ENCODE peak calls at places on chromosome 22, in five cellular contexts. B is aorta, U is brain microvascular endothelial cell, J is thoracic aorta, S is gastrocnemius medialis. N is an unnamed sample.

GRCh38 chr22:29879738-29880137 is 3.2 kb upstream of the MTMR3 start:
- DNase-seq in S (no peak), J (no peak), U (no peak), B (no peak), N (no peak)

GRCh38 chr22:28015676-28016601 is 96.9 kb upstream of the PITPNB start:
- DNase-seq in J (no peak), S (no peak), B (peak; percentile 69), U (no peak), N (no peak)

GRCh38 chr22:32515074-32515473 is 40.5 kb downstream of the FBXO7 start:
- DNase-seq in U (no peak), B (no peak), S (no peak), J (no peak), N (no peak)

GRCh38 chr22:26552466-26552865 is 37.5 kb downstream of the TPST2 start:
- DNase-seq in S (no peak), U (peak; percentile 62), B (no peak), J (no peak), N (no peak)

GRCh38 chr22:23281406-23282088 is 101.2 kb downstream of the BCR start:
- DNase-seq in U (peak; percentile 67), S (peak; percentile 62), J (peak; percentile 69), B (peak; percentile 97), N (peak; percentile 91)

GRCh38 chr22:45934659-45935341 is 42.2 kb downstream of the WNT7B start:
- DNase-seq in S (no peak), U (peak; percentile 67), B (peak; percentile 84), J (peak; percentile 8), N (no peak)

GRCh38 chr22:24683671-24684070 is 80.7 kb downstream of the GGT1 start:
- DNase-seq in U (peak; percentile 32), J (no peak), B (no peak), S (no peak), N (no peak)

GRCh38 chr22:47199261-47199948 is 437.0 kb downstream of the TBC1D22A start:
- DNase-seq in J (no peak), S (no peak), U (no peak), B (peak; percentile 63), N (no peak)

GRCh38 chr22:41561788-41562187 is 978 bp downstream of the CSDC2 start:
- DNase-seq in S (no peak), U (no peak), B (no peak), J (no peak), N (no peak)

GRCh38 chr22:41561335-41561734 is 525 bp downstream of the CSDC2 start:
- DNase-seq in U (no peak), J (no peak), S (no peak), B (no peak), N (no peak)

GRCh38 chr22:41557401-41558240 is 3.2 kb upstream of the CSDC2 start:
- DNase-seq in J (peak; percentile 80), U (peak; percentile 71), S (no peak), B (peak; percentile 92), N (peak; percentile 76)

GRCh38 chr22:41562461-41562860 is 1.7 kb downstream of the CSDC2 start:
- DNase-seq in S (no peak), U (no peak), J (no peak), B (no peak), N (no peak)

DNA sequence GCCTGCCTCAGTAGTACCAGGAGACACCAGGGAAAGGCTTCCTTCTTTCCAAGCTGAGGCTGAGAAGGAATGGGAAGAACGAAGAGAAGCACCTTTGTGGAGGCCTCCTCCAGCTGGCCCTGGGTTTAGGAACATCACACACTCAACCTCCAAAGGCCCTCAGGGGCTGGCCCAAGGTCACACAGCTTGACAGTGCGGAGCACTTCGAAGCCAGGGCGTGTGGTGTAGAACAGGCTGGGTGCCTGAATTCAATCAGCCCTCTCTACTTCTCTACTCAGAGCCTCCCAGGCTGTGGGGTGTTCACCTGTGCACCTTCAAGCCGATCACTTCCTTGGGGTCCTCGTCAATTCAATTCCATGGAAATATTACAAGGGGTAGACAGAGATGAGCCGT is 719 bp upstream of the CSDC2 start:
- DNase-seq in J (no peak), B (no peak), S (no peak), U (no peak), N (no peak)
- H3K4me3 ChIP-seq in J (peak overlapping the region; percentile 76), B (peak overlapping the region; percentile 59), S (no peak overlapping the region), U (no peak overlapping the region), N (no peak overlapping the region)

GRCh38 chr22:44698531-44699421 is 3.2 kb upstream of the PRR5 start:
- DNase-seq in J (no peak), U (peak; percentile 57), B (no peak), S (no peak), N (no peak)
- H3K27ac ChIP-seq in J (no peak overlapping the region), U (peak overlapping the region; percentile 64), B (no peak overlapping the region), S (no peak overlapping the region), N (no peak overlapping the region)

GRCh38 chr22:40237788-40238424 is 60.2 kb downstream of the TNRC6B start:
- DNase-seq in U (peak; percentile 17), S (no peak), J (no peak), B (no peak), N (no peak)

GRCh38 chr22:40240160-40240559 is 62.4 kb downstream of the TNRC6B start:
- DNase-seq in U (no peak), B (no peak), S (no peak), J (no peak), N (no peak)

GRCh38 chr22:40237241-40237640 is 59.5 kb downstream of the TNRC6B start:
- DNase-seq in U (no peak), B (no peak), J (no peak), S (no peak), N (no peak)

GRCh38 chr22:40239345-40239683 is 61.6 kb downstream of the TNRC6B start:
- DNase-seq in J (no peak), S (no peak), B (no peak), U (no peak), N (no peak)

DNA sequence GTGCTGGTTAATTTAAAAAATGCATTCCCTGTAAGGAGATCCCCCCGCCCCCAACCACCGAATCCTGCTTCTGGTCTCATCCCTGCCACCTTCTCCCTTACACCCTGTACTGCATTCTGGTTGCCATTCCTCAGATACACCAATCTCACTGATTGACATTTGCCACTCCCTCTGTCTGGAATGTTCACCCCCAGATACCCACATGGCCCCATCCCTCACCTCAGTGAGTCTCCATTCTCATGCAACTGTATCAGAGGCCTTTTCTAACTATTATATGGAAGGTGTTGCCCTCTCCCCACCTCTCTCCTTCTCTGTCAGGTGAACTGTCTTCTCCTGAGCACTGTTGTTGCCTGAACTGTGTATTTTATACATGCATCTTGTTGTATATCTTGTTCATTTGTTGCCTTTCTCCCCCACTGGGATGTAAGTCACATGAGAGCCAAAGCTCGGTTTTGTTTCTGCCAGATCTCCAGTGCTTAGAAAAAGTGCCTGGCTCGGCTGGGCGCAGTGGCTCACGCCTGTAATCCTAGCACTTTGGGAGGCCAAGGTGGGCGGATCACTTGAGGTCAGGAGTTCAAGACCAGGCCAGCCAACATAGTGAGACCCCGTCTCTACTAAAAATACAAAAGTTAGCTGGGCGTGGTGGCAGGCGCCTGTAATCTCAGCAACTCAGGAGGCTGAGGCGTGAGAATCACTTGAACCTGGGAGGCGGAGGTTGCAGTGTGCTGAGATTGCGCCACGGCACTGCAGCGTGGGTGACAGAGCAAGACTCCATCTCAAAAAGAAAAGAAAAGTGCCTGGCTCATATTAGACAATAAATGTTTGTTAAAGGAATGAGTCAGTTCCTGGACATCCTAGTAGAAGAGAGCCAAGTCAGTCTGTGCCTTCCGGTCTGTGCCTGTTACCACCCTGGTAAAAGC is 61.0 kb downstream of the TNRC6B start:
- DNase-seq in U (peak; percentile 85), J (no peak), S (no peak), B (no peak), N (no peak)
- H3K4me3 ChIP-seq in U (no peak overlapping the region), J (peak overlapping the region; percentile 44), S (no peak overlapping the region), B (no peak overlapping the region), N (no peak overlapping the region)

GRCh38 chr22:49958961-49959781 is 1.4 kb upstream of the PIM3 start:
- DNase-seq in S (no peak), J (no peak), U (peak; percentile 11), B (peak; percentile 75), N (no peak)

GRCh38 chr22:49956914-49957825 is 3.4 kb upstream of the PIM3 start:
- DNase-seq in U (no peak), S (no peak), J (no peak), B (peak; percentile 52), N (no peak)

GRCh38 chr22:49956418-49956770 is 4.2 kb upstream of the PIM3 start:
- DNase-seq in B (no peak), J (no peak), S (no peak), U (no peak), N (no peak)

GRCh38 chr22:49958462-49958921 is 2.1 kb upstream of the PIM3 start:
- DNase-seq in J (no peak), B (peak; percentile 48), U (no peak), S (no peak), N (no peak)

DNA sequence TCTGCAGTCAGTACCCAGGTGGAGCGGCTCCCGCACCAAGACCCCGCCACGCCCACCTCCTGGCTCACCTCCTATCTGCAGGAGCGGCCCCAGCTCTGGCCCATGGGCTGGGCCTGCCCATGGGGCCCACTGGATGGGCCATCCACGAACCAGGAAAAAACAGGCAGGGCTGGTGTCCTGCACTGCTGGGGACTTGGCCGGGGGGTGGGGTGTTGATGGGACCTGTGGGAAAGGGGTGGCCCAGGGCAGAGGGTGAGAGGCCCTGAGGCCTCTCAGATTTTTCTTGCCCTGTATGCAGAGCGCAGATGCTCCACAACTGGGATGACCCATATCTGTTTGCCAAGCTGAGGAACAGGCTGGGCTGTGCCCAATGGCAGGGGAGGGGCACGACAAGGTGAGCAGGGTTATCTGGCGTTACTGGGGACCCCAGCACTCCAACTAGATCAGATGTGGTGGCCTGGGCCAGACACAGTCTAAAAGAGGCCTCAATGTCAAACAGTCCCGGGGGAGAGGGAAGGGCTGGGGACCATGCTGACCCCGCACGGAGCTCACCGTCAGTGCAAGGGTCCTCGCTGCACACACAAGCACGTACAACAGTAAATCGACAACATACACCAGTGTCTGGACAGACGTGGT is 2.6 kb upstream of the PIM3 start:
- DNase-seq in J (no peak), B (peak; percentile 66), S (no peak), U (no peak), N (no peak)
- H3K27ac ChIP-seq in J (no peak overlapping the region), B (no peak overlapping the region), S (no peak overlapping the region), U (no peak overlapping the region), N (no peak overlapping the region)

DNA sequence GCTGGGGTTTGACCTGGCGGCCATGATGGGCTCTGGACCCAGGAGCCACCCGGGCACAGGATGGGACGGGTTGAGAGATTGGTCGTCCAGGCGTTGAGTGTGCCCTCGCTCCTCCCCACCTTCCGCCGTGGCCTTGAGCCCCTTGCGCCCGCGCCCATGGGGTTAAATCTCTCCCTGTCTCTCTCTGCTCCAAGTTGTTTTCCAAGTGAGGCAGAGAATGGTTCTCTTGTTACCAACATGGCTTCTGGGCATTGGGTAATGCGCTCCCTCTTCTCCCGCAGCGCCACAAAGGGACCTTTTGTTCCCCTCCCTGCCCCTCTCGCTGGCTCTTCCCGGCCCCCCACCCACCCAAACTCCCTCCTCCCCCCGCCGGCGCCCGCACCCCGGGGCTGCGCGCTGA is 18.8 kb upstream of the PICK1 start:
- DNase-seq in B (no peak), J (no peak), U (no peak), S (no peak), N (peak; percentile 71)
- H3K4me3 ChIP-seq in B (no peak overlapping the region), J (no peak overlapping the region), U (no peak overlapping the region), S (no peak overlapping the region), N (no peak overlapping the region)